ENCODE peak calls at places on chromosomes 16 and 17, in six cellular contexts. I is dorsolateral prefrontal cortex, N is suprapubic skin, U is A549, S is astrocyte of the cerebellum, Q is AG04450. D is an unnamed sample.

GRCh38 chr17:78727057-78727456 is 55.0 kb downstream of the CYTH1 start:
- DNase-seq in Q (no peak), N (no peak), S (no peak), U (no peak), I (no peak), D (no peak)

GRCh38 chr16:57916735-57917450 is 54.0 kb downstream of the CNGB1 start:
- DNase-seq in Q (no peak), S (no peak), U (peak), I (no peak), N (no peak), D (no peak)

GRCh38 chr17:65584604-65585521 is 23.4 kb upstream of the AXIN2 start:
- DNase-seq in U (peak), S (no peak), I (no peak), Q (no peak), N (no peak), D (no peak)

GRCh38 chr16:79286646-79287423 is 313.7 kb downstream of the MAF start:
- DNase-seq in N (no peak), U (no peak), Q (no peak), I (peak), S (no peak), D (no peak)

GRCh38 chr17:18016426-18016825 is 22.5 kb downstream of the ATPAF2 start:
- DNase-seq in S (no peak), U (no peak), N (no peak), I (no peak), Q (no peak), D (no peak)

GRCh38 chr17:27762527-27763305 is 37.6 kb downstream of the NOS2 start:
- DNase-seq in U (peak), N (no peak), Q (no peak), I (no peak), S (no peak), D (no peak)

GRCh38 chr17:12134101-12134500 is 113.4 kb downstream of the MAP2K4 start:
- DNase-seq in I (no peak), S (no peak), Q (no peak), N (no peak), U (no peak), D (no peak)

GRCh38 chr16:4060823-4061222 is 55.4 kb downstream of the ADCY9 start:
- DNase-seq in I (no peak), U (no peak), Q (no peak), N (no peak), S (no peak), D (no peak)

GRCh38 chr17:44171931-44172455 is 1.5 kb downstream of the ASB16 start:
- DNase-seq in S (no peak), N (no peak), U (no peak), Q (no peak), I (no peak), D (no peak)

GRCh38 chr16:71882505-71883192 is 1.3 kb downstream of the ZNF821 start:
- DNase-seq in S (peak), Q (no peak), I (no peak), N (no peak), U (peak), D (no peak)

GRCh38 chr16:168424-168823 is 2.6 kb downstream of the HBM start:
- DNase-seq in S (no peak), I (no peak), U (no peak), Q (no peak), N (no peak), D (no peak)

GRCh38 chr17:27797390-27798091 is 2.8 kb downstream of the NOS2 start:
- DNase-seq in Q (no peak), U (no peak), I (no peak), S (no peak), N (no peak), D (no peak)

GRCh38 chr17:28413804-28414203 is 7.8 kb upstream of the SLC46A1 start:
- DNase-seq in U (no peak), Q (no peak), I (no peak), N (no peak), S (no peak), D (no peak)

GRCh38 chr17:58865301-58865700 is 109.6 kb downstream of the PPM1E start:
- DNase-seq in N (no peak), I (no peak), S (no peak), U (no peak), Q (no peak), D (no peak)

GRCh38 chr16:60318486-60318885 is 1584.4 kb upstream of the GOT2 start:
- DNase-seq in I (no peak), Q (no peak), N (no peak), S (no peak), U (no peak), D (no peak)

GRCh38 chr16:81889896-81890634 is 111.0 kb downstream of the PLCG2 start:
- DNase-seq in U (peak), N (no peak), I (no peak), S (peak), Q (peak), D (peak)

GRCh38 chr16:69859105-69859969 is 91.8 kb upstream of the CLEC18A start:
- DNase-seq in U (peak), N (no peak), I (no peak), S (no peak), Q (no peak), D (no peak)

GRCh38 chr16:53817812-53818211 is 113.9 kb downstream of the FTO start:
- DNase-seq in Q (no peak), S (peak), U (no peak), I (no peak), N (no peak), D (no peak)

GRCh38 chr17:79541451-79541850 is 69.4 kb downstream of the RBFOX3 start:
- DNase-seq in I (no peak), S (no peak), N (no peak), U (no peak), Q (no peak), D (no peak)

GRCh38 chr16:81623365-81624102 is 155.6 kb upstream of the PLCG2 start:
- DNase-seq in U (peak), I (no peak), N (no peak), S (no peak), Q (no peak), D (no peak)

GRCh38 chr16:20900299-20901067 is at the start of the genes DCUN1D3 and LYRM1:
- DNase-seq in S (peak), U (peak), I (peak), N (peak), Q (peak), D (peak)
- TF ChIP-seq CTCF in S (no peak), U (no peak), I (no peak), N (no peak), Q (no peak), D (no peak)

GRCh38 chr17:81711814-81712467 is at the start of gene SLC25A10:
- DNase-seq in N (no peak), Q (no peak), U (peak), I (peak), S (no peak), D (no peak)
- TF ChIP-seq CTCF in N (no peak), Q (no peak), U (no peak), I (no peak), S (no peak), D (no peak)

GRCh38 chr17:76131061-76131691 is 9.9 kb downstream of the FOXJ1 start:
- DNase-seq in N (no peak), U (no peak), Q (no peak), I (no peak), S (no peak), D (no peak)

GRCh38 chr17:76134911-76135809 is 5.9 kb downstream of the FOXJ1 start:
- DNase-seq in Q (no peak), U (no peak), I (no peak), S (no peak), N (no peak), D (no peak)

GRCh38 chr17:76131692-76132573 is 9.1 kb downstream of the FOXJ1 start:
- DNase-seq in U (no peak), I (no peak), S (no peak), N (no peak), Q (no peak), D (no peak)

GRCh38 chr17:76130473-76130872 is 10.6 kb downstream of the FOXJ1 start:
- DNase-seq in U (no peak), S (no peak), I (no peak), N (no peak), Q (no peak), D (no peak)

GRCh38 chr17:76132574-76133338 is 8.3 kb downstream of the FOXJ1 start:
- DNase-seq in N (no peak), U (no peak), S (no peak), Q (no peak), I (no peak), D (no peak)
- TF ChIP-seq CTCF in N (no peak), U (no peak), S (no peak), Q (no peak), I (no peak), D (no peak)

GRCh38 chr16:66292241-66292935 is 74.1 kb upstream of the CDH5 start:
- DNase-seq in U (no peak), Q (no peak), I (no peak), S (no peak), N (peak), D (no peak)
- TF ChIP-seq CTCF in U (no peak), Q (no peak), I (no peak), S (no peak), N (no peak), D (no peak)